ENCODE peak calls at places on chromosomes 6 and 20, in four cellular contexts. E is SW 1271, A is occipital lobe, N is GM10248. C is an unnamed sample.

GRCh38 chr6:143727035-143727434 is 49.3 kb downstream of the PHACTR2 start:
- DNase-seq in E (no peak), N (no peak), A (no peak), C (no peak)

GRCh38 chr6:145960918-145961604 is 3.1 kb downstream of the SHPRH start:
- DNase-seq in E (no peak), A (no peak), N (no peak), C (no peak)

GRCh38 chr6:5004373-5005037 is 668 bp upstream of the RPP40 start:
- DNase-seq in A (no peak), N (no peak), E (no peak), C (no peak)

GRCh38 chr6:170048615-170049256 is 242.1 kb downstream of the DLL1 start:
- DNase-seq in E (no peak), N (no peak), A (no peak), C (no peak)

GRCh38 chr6:41063884-41064285 is 8.3 kb downstream of the OARD1 start:
- DNase-seq in E (no peak), A (no peak), N (no peak), C (no peak)

GRCh38 chr6:38508894-38509293 is 130.8 kb downstream of the BTBD9 start:
- DNase-seq in N (no peak), E (no peak), A (no peak), C (peak)

GRCh38 chr20:45798935-45799642 is 7.3 kb downstream of the DNTTIP1 start:
- DNase-seq in A (no peak), E (no peak), N (peak), C (peak)

GRCh38 chr6:32462609-32463008 is 22.9 kb downstream of the HLA-DRA start:
- DNase-seq in A (no peak), E (no peak), N (no peak), C (no peak)

GRCh38 chr20:63959699-63960075 is 3.5 kb upstream of the UCKL1 start:
- DNase-seq in N (no peak), E (no peak), A (no peak), C (no peak)

GRCh38 chr20:62892348-62893304 is 31.0 kb upstream of the TCFL5 start:
- DNase-seq in A (no peak), E (no peak), N (no peak), C (no peak)

GRCh38 chr6:11830105-11830504 is 51.5 kb upstream of the ADTRP start:
- DNase-seq in E (no peak), A (no peak), N (no peak), C (no peak)

GRCh38 chr6:23013776-23014175 is 444.4 kb downstream of the HDGFL1 start:
- DNase-seq in E (no peak), N (no peak), A (no peak), C (no peak)

GRCh38 chr6:69084746-69085335 is 449.8 kb downstream of the ADGRB3 start:
- DNase-seq in A (no peak), E (peak), N (no peak), C (no peak)

GRCh38 chr6:33787954-33788693 is 806 bp downstream of the LEMD2 start:
- DNase-seq in N (peak), E (peak), A (peak), C (peak)

GRCh38 chr6:156832166-156832743 is 55.1 kb downstream of the ARID1B start:
- DNase-seq in N (no peak), A (no peak), E (no peak), C (no peak)

GRCh38 chr20:21027569-21027968 is 78.6 kb downstream of the LINC00237 start:
- DNase-seq in N (no peak), E (peak), A (no peak), C (peak)

GRCh38 chr6:127516676-127517273 is 2.4 kb downstream of the MTCL3 start:
- DNase-seq in N (peak), A (no peak), E (no peak), C (peak)

GRCh38 chr6:37441651-37442050 is 8.6 kb downstream of the CMTR1 start:
- DNase-seq in A (no peak), E (no peak), N (no peak), C (no peak)

GRCh38 chr6:33029297-33030184 is 20.1 kb upstream of the HLA-DOA start:
- DNase-seq in A (no peak), N (peak), E (no peak), C (no peak)

GRCh38 chr6:10268661-10269060 is 146.2 kb downstream of the TFAP2A start:
- DNase-seq in A (no peak), N (no peak), E (no peak), C (no peak)

GRCh38 chr6:11012976-11013375 is 31.1 kb downstream of the ELOVL2 start:
- DNase-seq in A (no peak), E (no peak), N (no peak), C (no peak)

GRCh38 chr20:25274481-25274880 is 26.6 kb downstream of the PYGB start:
- DNase-seq in N (no peak), E (no peak), A (no peak), C (peak)

GRCh38 chr20:51394706-51395105 is 147.8 kb downstream of the NFATC2 start:
- DNase-seq in E (no peak), N (no peak), A (no peak), C (no peak)

GRCh38 chr6:54248994-54249393 is 59.2 kb upstream of the TINAG start:
- DNase-seq in N (no peak), A (no peak), E (no peak), C (no peak)

GRCh38 chr6:2632368-2632767 is 118.4 kb downstream of the MYLK4 start:
- DNase-seq in E (no peak), N (no peak), A (no peak), C (no peak)

GRCh38 chr6:108592371-108593337 is 31.9 kb downstream of the FOXO3 start:
- DNase-seq in E (no peak), A (no peak), N (no peak), C (peak)

GRCh38 chr20:24731312-24731711 is 217.8 kb upstream of the CST7 start:
- DNase-seq in N (no peak), A (no peak), E (no peak), C (no peak)

GRCh38 chr6:97669191-97669651 is 386.2 kb upstream of the MMS22L start:
- DNase-seq in N (peak), A (peak), E (no peak), C (no peak)

C was measured in SJSA1.